ENCODE peak calls at places on chromosome 7, in five cellular contexts. One of them, this sample, is unnamed.

GRCh38 chr7:123924941-123925340 is at the start of gene SPAM1:
- DNase-seq in effector memory CD4-positive, alpha-beta T cell: no peak
- DNase-seq in cardiac fibroblast: no peak
- DNase-seq in kidney: no peak
- DNase-seq in IMR-90: no peak
- DNase-seq in this sample: no peak

GRCh38 chr7:20785211-20786048 is 1.3 kb downstream of the SP8 start:
- DNase-seq in effector memory CD4-positive, alpha-beta T cell: no peak
- DNase-seq in cardiac fibroblast: no peak
- DNase-seq in kidney: no peak
- DNase-seq in IMR-90: no peak
- DNase-seq in this sample: no peak

GRCh38 chr7:34677491-34677890 is 19.5 kb downstream of the NPSR1 start:
- DNase-seq in effector memory CD4-positive, alpha-beta T cell: no peak
- DNase-seq in cardiac fibroblast: no peak
- DNase-seq in kidney: no peak
- DNase-seq in IMR-90: no peak
- DNase-seq in this sample: no peak

GRCh38 chr7:65962033-65962432 is 20.0 kb downstream of the GUSB start:
- DNase-seq in effector memory CD4-positive, alpha-beta T cell: no peak
- DNase-seq in cardiac fibroblast: no peak
- DNase-seq in kidney: no peak
- DNase-seq in IMR-90: no peak
- DNase-seq in this sample: no peak

GRCh38 chr7:16071246-16071857 is 350.0 kb downstream of the CRPPA start:
- DNase-seq in effector memory CD4-positive, alpha-beta T cell: no peak
- DNase-seq in cardiac fibroblast: peak; percentile 80
- DNase-seq in kidney: no peak
- DNase-seq in IMR-90: peak; percentile 67
- DNase-seq in this sample: peak; percentile 41

GRCh38 chr7:155851892-155852291 is 39.6 kb upstream of the SHH start:
- DNase-seq in effector memory CD4-positive, alpha-beta T cell: no peak
- DNase-seq in cardiac fibroblast: no peak
- DNase-seq in kidney: no peak
- DNase-seq in IMR-90: no peak
- DNase-seq in this sample: no peak

GRCh38 chr7:106792233-106792926 is 72.7 kb upstream of the PIK3CG start:
- DNase-seq in effector memory CD4-positive, alpha-beta T cell: no peak
- DNase-seq in cardiac fibroblast: no peak
- DNase-seq in kidney: no peak
- DNase-seq in IMR-90: no peak
- DNase-seq in this sample: no peak

GRCh38 chr7:92695308-92696261 is 105.4 kb upstream of the FAM133B start:
- DNase-seq in effector memory CD4-positive, alpha-beta T cell: no peak
- DNase-seq in cardiac fibroblast: peak; percentile 93
- DNase-seq in kidney: no peak
- DNase-seq in IMR-90: peak; percentile 90
- DNase-seq in this sample: peak; percentile 80

GRCh38 chr7:132065193-132065972 is 509.0 kb upstream of the PODXL start:
- DNase-seq in effector memory CD4-positive, alpha-beta T cell: no peak
- DNase-seq in cardiac fibroblast: peak; percentile 95
- DNase-seq in kidney: no peak
- DNase-seq in IMR-90: peak; percentile 95
- DNase-seq in this sample: peak; percentile 77

GRCh38 chr7:51647486-51647885 is 330.9 kb upstream of the COBL start:
- DNase-seq in effector memory CD4-positive, alpha-beta T cell: no peak
- DNase-seq in cardiac fibroblast: no peak
- DNase-seq in kidney: no peak
- DNase-seq in IMR-90: no peak
- DNase-seq in this sample: no peak
- H3K4me3 ChIP-seq in effector memory CD4-positive, alpha-beta T cell: no peak overlapping the region
- H3K4me3 ChIP-seq in cardiac fibroblast: no peak overlapping the region
- H3K4me3 ChIP-seq in kidney: no peak overlapping the region
- H3K4me3 ChIP-seq in IMR-90: no peak overlapping the region
- H3K4me3 ChIP-seq in this sample: no peak overlapping the region

GRCh38 chr7:25852249-25852994 is 299.6 kb upstream of the NFE2L3 start:
- DNase-seq in effector memory CD4-positive, alpha-beta T cell: no peak
- DNase-seq in cardiac fibroblast: peak; percentile 20
- DNase-seq in kidney: peak; percentile 88
- DNase-seq in IMR-90: no peak
- DNase-seq in this sample: no peak

GRCh38 chr7:25850730-25851129 is 301.3 kb upstream of the NFE2L3 start:
- DNase-seq in effector memory CD4-positive, alpha-beta T cell: no peak
- DNase-seq in cardiac fibroblast: no peak
- DNase-seq in kidney: no peak
- DNase-seq in IMR-90: no peak
- DNase-seq in this sample: no peak

GRCh38 chr7:25852995-25853713 is 298.8 kb upstream of the NFE2L3 start:
- DNase-seq in effector memory CD4-positive, alpha-beta T cell: no peak
- DNase-seq in cardiac fibroblast: no peak
- DNase-seq in kidney: no peak
- DNase-seq in IMR-90: no peak
- DNase-seq in this sample: no peak

GRCh38 chr7:25849361-25850184 is 302.4 kb upstream of the NFE2L3 start:
- DNase-seq in effector memory CD4-positive, alpha-beta T cell: no peak
- DNase-seq in cardiac fibroblast: peak; percentile 98
- DNase-seq in kidney: no peak
- DNase-seq in IMR-90: peak; percentile 91
- DNase-seq in this sample: peak; percentile 86

GRCh38 chr7:25851332-25852248 is 300.4 kb upstream of the NFE2L3 start:
- DNase-seq in effector memory CD4-positive, alpha-beta T cell: no peak
- DNase-seq in cardiac fibroblast: peak; percentile 90
- DNase-seq in kidney: peak; percentile 91
- DNase-seq in IMR-90: peak; percentile 76
- DNase-seq in this sample: peak; percentile 57
- H3K4me3 ChIP-seq in effector memory CD4-positive, alpha-beta T cell: no peak overlapping the region
- H3K4me3 ChIP-seq in cardiac fibroblast: no peak overlapping the region
- H3K4me3 ChIP-seq in kidney: no peak overlapping the region
- H3K4me3 ChIP-seq in IMR-90: no peak overlapping the region
- H3K4me3 ChIP-seq in this sample: no peak overlapping the region

DNA sequence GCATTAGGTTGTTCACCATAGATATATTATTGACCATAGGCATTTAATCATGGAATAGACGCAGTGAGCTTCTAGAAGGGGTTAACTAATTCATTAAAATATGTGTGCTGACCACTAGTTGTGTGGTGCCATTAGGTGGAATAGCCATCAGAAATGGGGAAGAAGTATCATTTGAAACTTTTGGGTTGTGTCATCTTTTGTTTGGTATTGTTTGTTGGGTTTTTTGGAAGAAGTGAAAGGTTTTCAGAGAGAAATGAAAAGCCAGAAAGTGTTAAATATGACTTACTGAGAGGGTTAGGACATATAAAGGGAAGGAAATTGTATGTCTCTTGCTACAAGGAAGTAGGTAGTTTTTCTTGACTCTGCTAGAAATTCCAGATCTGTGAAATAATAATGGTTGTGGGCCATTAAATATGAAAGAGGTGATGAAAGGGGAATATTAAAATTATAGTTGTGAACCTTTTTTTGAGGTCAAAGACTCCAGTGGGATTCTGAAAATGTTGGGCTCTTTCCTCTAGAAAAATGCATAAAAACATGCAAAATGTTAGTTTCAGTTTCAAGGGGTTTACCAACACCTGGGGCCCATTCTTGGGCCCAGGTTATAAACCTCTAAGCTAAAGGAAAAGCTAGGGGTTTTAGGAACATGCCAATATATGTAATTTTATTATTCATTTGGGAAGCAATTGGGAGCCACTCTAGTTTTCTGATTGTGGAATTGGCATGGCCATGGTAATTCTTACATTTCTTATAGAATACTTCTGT is 348.5 kb downstream of the BBS9 start:
- DNase-seq in effector memory CD4-positive, alpha-beta T cell: no peak
- DNase-seq in cardiac fibroblast: no peak
- DNase-seq in kidney: no peak
- DNase-seq in IMR-90: no peak
- DNase-seq in this sample: no peak
- H3K4me3 ChIP-seq in effector memory CD4-positive, alpha-beta T cell: no peak overlapping the region
- H3K4me3 ChIP-seq in cardiac fibroblast: no peak overlapping the region
- H3K4me3 ChIP-seq in kidney: no peak overlapping the region
- H3K4me3 ChIP-seq in IMR-90: no peak overlapping the region
- H3K4me3 ChIP-seq in this sample: no peak overlapping the region

DNA sequence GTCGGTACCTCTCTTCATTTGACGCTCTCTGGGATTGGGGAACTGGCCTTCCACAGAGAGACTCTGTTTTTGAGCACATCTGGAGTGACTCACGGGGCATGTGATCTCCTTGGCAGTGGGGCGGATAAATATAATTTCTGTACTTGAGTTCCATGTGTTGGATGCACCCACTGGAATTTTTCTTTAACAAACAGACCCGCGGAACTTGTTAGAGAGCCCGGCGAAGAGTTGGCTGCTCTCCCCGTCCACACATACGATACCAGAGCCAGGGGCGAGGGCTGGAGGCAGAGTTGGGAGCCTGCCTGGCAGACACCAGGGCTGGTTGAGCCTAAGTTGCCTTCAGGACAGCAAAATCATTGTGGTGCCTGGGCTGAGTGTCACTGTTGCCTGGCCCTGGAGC is at the start of gene FAM180A:
- DNase-seq in effector memory CD4-positive, alpha-beta T cell: no peak
- DNase-seq in cardiac fibroblast: peak; percentile 92
- DNase-seq in kidney: no peak
- DNase-seq in IMR-90: peak; percentile 85
- DNase-seq in this sample: peak; percentile 78
- H3K4me3 ChIP-seq in effector memory CD4-positive, alpha-beta T cell: no peak within 1 kb of the TSS
- H3K4me3 ChIP-seq in cardiac fibroblast: peak within 1 kb of the TSS; percentile 31
- H3K4me3 ChIP-seq in kidney: peak within 1 kb of the TSS; percentile 42
- H3K4me3 ChIP-seq in IMR-90: no peak within 1 kb of the TSS
- H3K4me3 ChIP-seq in this sample: peak within 1 kb of the TSS; percentile 58

GRCh38 chr7:76126632-76127031 is 75.1 kb upstream of the SRRM3 start:
- DNase-seq in effector memory CD4-positive, alpha-beta T cell: no peak
- DNase-seq in cardiac fibroblast: no peak
- DNase-seq in kidney: no peak
- DNase-seq in IMR-90: no peak
- DNase-seq in this sample: no peak

GRCh38 chr7:76121044-76121443 is 73.1 kb downstream of the MDH2 start:
- DNase-seq in effector memory CD4-positive, alpha-beta T cell: no peak
- DNase-seq in cardiac fibroblast: no peak
- DNase-seq in kidney: no peak
- DNase-seq in IMR-90: no peak
- DNase-seq in this sample: no peak

GRCh38 chr7:76123316-76123715 is 75.4 kb downstream of the MDH2 start:
- DNase-seq in effector memory CD4-positive, alpha-beta T cell: no peak
- DNase-seq in cardiac fibroblast: no peak
- DNase-seq in kidney: no peak
- DNase-seq in IMR-90: no peak
- DNase-seq in this sample: no peak

GRCh38 chr7:76125560-76125959 is 76.1 kb upstream of the SRRM3 start:
- DNase-seq in effector memory CD4-positive, alpha-beta T cell: no peak
- DNase-seq in cardiac fibroblast: no peak
- DNase-seq in kidney: no peak
- DNase-seq in IMR-90: peak; percentile 25
- DNase-seq in this sample: no peak

GRCh38 chr7:76122516-76123239 is 74.8 kb downstream of the MDH2 start:
- DNase-seq in effector memory CD4-positive, alpha-beta T cell: no peak
- DNase-seq in cardiac fibroblast: peak; percentile 35
- DNase-seq in kidney: no peak
- DNase-seq in IMR-90: no peak
- DNase-seq in this sample: no peak
- H3K4me3 ChIP-seq in effector memory CD4-positive, alpha-beta T cell: no peak overlapping the region
- H3K4me3 ChIP-seq in cardiac fibroblast: no peak overlapping the region
- H3K4me3 ChIP-seq in kidney: no peak overlapping the region
- H3K4me3 ChIP-seq in IMR-90: no peak overlapping the region
- H3K4me3 ChIP-seq in this sample: no peak overlapping the region

GRCh38 chr7:100891555-100891954 is 2.0 kb upstream of the UFSP1 start:
- DNase-seq in effector memory CD4-positive, alpha-beta T cell: no peak
- DNase-seq in cardiac fibroblast: no peak
- DNase-seq in kidney: no peak
- DNase-seq in IMR-90: peak; percentile 34
- DNase-seq in this sample: no peak
- H3K4me3 ChIP-seq in effector memory CD4-positive, alpha-beta T cell: no peak overlapping the region
- H3K4me3 ChIP-seq in cardiac fibroblast: no peak overlapping the region
- H3K4me3 ChIP-seq in kidney: no peak overlapping the region
- H3K4me3 ChIP-seq in IMR-90: no peak overlapping the region
- H3K4me3 ChIP-seq in this sample: no peak overlapping the region

GRCh38 chr7:136677456-136678365 is 190.7 kb upstream of the CHRM2 start:
- DNase-seq in effector memory CD4-positive, alpha-beta T cell: no peak
- DNase-seq in cardiac fibroblast: peak; percentile 52
- DNase-seq in kidney: no peak
- DNase-seq in IMR-90: peak; percentile 63
- DNase-seq in this sample: no peak
- H3K4me3 ChIP-seq in effector memory CD4-positive, alpha-beta T cell: no peak overlapping the region
- H3K4me3 ChIP-seq in cardiac fibroblast: no peak overlapping the region
- H3K4me3 ChIP-seq in kidney: no peak overlapping the region
- H3K4me3 ChIP-seq in IMR-90: no peak overlapping the region
- H3K4me3 ChIP-seq in this sample: no peak overlapping the region

DNA sequence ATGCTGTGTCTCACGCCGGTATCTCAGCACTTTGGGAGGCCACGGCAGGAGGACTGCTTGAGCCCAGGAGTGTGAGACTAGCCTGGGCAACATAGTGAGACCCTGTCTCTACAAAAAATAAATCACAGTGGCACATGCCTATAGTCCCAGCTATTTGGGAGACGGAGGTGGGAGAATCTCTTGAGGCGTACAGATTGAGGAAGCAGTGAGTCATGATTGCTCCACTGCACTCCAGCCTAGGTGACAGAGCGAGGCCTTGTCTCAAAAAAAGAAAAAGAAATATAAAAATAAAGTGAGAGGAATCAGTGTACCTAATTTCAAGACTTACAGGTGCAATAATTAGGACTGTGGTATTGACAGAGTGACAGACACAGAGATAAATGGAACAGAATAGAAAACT is 23.9 kb downstream of the SLC25A40 start:
- DNase-seq in effector memory CD4-positive, alpha-beta T cell: no peak
- DNase-seq in cardiac fibroblast: no peak
- DNase-seq in kidney: no peak
- DNase-seq in IMR-90: no peak
- DNase-seq in this sample: no peak
- H3K4me3 ChIP-seq in effector memory CD4-positive, alpha-beta T cell: no peak overlapping the region
- H3K4me3 ChIP-seq in cardiac fibroblast: no peak overlapping the region
- H3K4me3 ChIP-seq in kidney: no peak overlapping the region
- H3K4me3 ChIP-seq in IMR-90: no peak overlapping the region
- H3K4me3 ChIP-seq in this sample: no peak overlapping the region

GRCh38 chr7:97020601-97021442 is 3.8 kb downstream of the DLX5 start:
- DNase-seq in effector memory CD4-positive, alpha-beta T cell: no peak
- DNase-seq in cardiac fibroblast: no peak
- DNase-seq in kidney: no peak
- DNase-seq in IMR-90: no peak
- DNase-seq in this sample: no peak
- H3K4me3 ChIP-seq in effector memory CD4-positive, alpha-beta T cell: no peak overlapping the region
- H3K4me3 ChIP-seq in cardiac fibroblast: no peak overlapping the region
- H3K4me3 ChIP-seq in kidney: no peak overlapping the region
- H3K4me3 ChIP-seq in IMR-90: no peak overlapping the region
- H3K4me3 ChIP-seq in this sample: no peak overlapping the region

This sample was measured in AG04450.